ENCODE peak calls at places on chromosomes 12 and 14, in four cellular contexts. One of them, this sample, is unnamed.

GRCh38 chr12:76790564-76791552 is 26.9 kb downstream of the ZDHHC17 start:
- DNase-seq in immature natural killer cell: peak; percentile 42
- DNase-seq in DMS79: peak; percentile 13
- DNase-seq in PC-3: peak; percentile 57
- DNase-seq in this sample: peak; percentile 15

GRCh38 chr12:14893471-14894250 is 8.0 kb upstream of the MGP start:
- DNase-seq in immature natural killer cell: no peak
- DNase-seq in DMS79: no peak
- DNase-seq in PC-3: no peak
- DNase-seq in this sample: no peak

GRCh38 chr12:11856971-11857370 is 207.5 kb downstream of the ETV6 start:
- DNase-seq in immature natural killer cell: no peak
- DNase-seq in DMS79: no peak
- DNase-seq in PC-3: no peak
- DNase-seq in this sample: no peak

GRCh38 chr12:50765325-50765911 is 1.5 kb downstream of the ATF1 start:
- DNase-seq in immature natural killer cell: peak; percentile 57
- DNase-seq in DMS79: peak; percentile 30
- DNase-seq in PC-3: peak; percentile 58
- DNase-seq in this sample: peak; percentile 56

GRCh38 chr14:74140374-74140850 is 55.7 kb downstream of the LIN52 start:
- DNase-seq in immature natural killer cell: no peak
- DNase-seq in DMS79: peak; percentile 100
- DNase-seq in PC-3: no peak
- DNase-seq in this sample: no peak

GRCh38 chr14:100065942-100066574 is 836 bp downstream of the EVL start:
- DNase-seq in immature natural killer cell: peak; percentile 92
- DNase-seq in DMS79: no peak
- DNase-seq in PC-3: no peak
- DNase-seq in this sample: no peak

GRCh38 chr12:71594214-71594948 is 69.3 kb downstream of the ZFC3H1 start:
- DNase-seq in immature natural killer cell: no peak
- DNase-seq in DMS79: no peak
- DNase-seq in PC-3: peak; percentile 72
- DNase-seq in this sample: no peak

GRCh38 chr12:7501031-7501585 is 2.5 kb downstream of the CD163 start:
- DNase-seq in immature natural killer cell: no peak
- DNase-seq in DMS79: no peak
- DNase-seq in PC-3: no peak
- DNase-seq in this sample: peak; percentile 7

GRCh38 chr12:123269980-123270379 is 1.7 kb downstream of the CDK2AP1 start:
- DNase-seq in immature natural killer cell: no peak
- DNase-seq in DMS79: no peak
- DNase-seq in PC-3: peak; percentile 26
- DNase-seq in this sample: no peak

GRCh38 chr12:50088577-50089335 is 3.6 kb downstream of the SMARCD1 start:
- DNase-seq in immature natural killer cell: peak; percentile 38
- DNase-seq in DMS79: peak; percentile 27
- DNase-seq in PC-3: peak; percentile 88
- DNase-seq in this sample: peak; percentile 39

GRCh38 chr14:67413806-67414769 is 2.1 kb upstream of the PLEK2 start:
- DNase-seq in immature natural killer cell: no peak
- DNase-seq in DMS79: no peak
- DNase-seq in PC-3: peak; percentile 95
- DNase-seq in this sample: peak; percentile 77

GRCh38 chr14:69428289-69428998 is 30.0 kb downstream of the SLC39A9 start:
- DNase-seq in immature natural killer cell: no peak
- DNase-seq in DMS79: no peak
- DNase-seq in PC-3: no peak
- DNase-seq in this sample: no peak

GRCh38 chr12:24198070-24198469 is 248.6 kb upstream of the SOX5 start:
- DNase-seq in immature natural killer cell: no peak
- DNase-seq in DMS79: no peak
- DNase-seq in PC-3: no peak
- DNase-seq in this sample: no peak

GRCh38 chr12:8032242-8033152 is at the start of gene FOXJ2:
- DNase-seq in immature natural killer cell: peak; percentile 81
- DNase-seq in DMS79: no peak
- DNase-seq in PC-3: peak; percentile 69
- DNase-seq in this sample: peak; percentile 32

GRCh38 chr12:104890463-104891096 is 67.5 kb downstream of the SLC41A2 start:
- DNase-seq in immature natural killer cell: no peak
- DNase-seq in DMS79: no peak
- DNase-seq in PC-3: no peak
- DNase-seq in this sample: no peak

This sample was measured in HFFc6.